ENCODE peak calls at places on chromosomes 5 and 9, in five cellular contexts. D is neuronal stem cell, N is tibial nerve, G is HCT116, T is fibroblast of lung. H is an unnamed sample. For H3K4me1, the result is how much of the 10 kb centered on the place peaks cover.

GRCh38 chr9:122190597-122191381 is 31.1 kb downstream of the MORN5 start:
- DNase-seq in G (no peak), T (no peak), N (no peak), D (no peak), H (no peak)

GRCh38 chr9:13125261-13125660 is 154.2 kb downstream of the MPDZ start:
- DNase-seq in T (peak), D (no peak), N (no peak), G (no peak), H (no peak)

GRCh38 chr5:8756498-8757084 is 789.3 kb downstream of the SEMA5A start:
- DNase-seq in N (no peak), D (peak), T (peak), G (no peak), H (no peak)

GRCh38 chr5:3121813-3122212 is 370.3 kb upstream of the IRX2 start:
- DNase-seq in N (no peak), G (no peak), D (no peak), T (no peak), H (no peak)

GRCh38 chr9:6068983-6069382 is 53.6 kb upstream of the RANBP6 start:
- DNase-seq in D (no peak), G (no peak), T (no peak), N (no peak), H (no peak)

GRCh38 chr9:91181541-91181940 is 180.2 kb downstream of the AUH start:
- DNase-seq in N (no peak), T (no peak), D (no peak), G (no peak), H (no peak)

GRCh38 chr9:135227641-135228251 is 140.3 kb downstream of the OLFM1 start:
- DNase-seq in G (no peak), T (no peak), D (no peak), N (no peak), H (peak)

GRCh38 chr9:87612536-87612935 is 113.4 kb upstream of the CTSL start:
- DNase-seq in T (no peak), D (no peak), N (no peak), G (no peak), H (no peak)

GRCh38 chr5:152864447-152864846 is 459.4 kb upstream of the NMUR2 start:
- DNase-seq in D (no peak), N (no peak), T (no peak), G (no peak), H (no peak)

GRCh38 chr9:71816782-71817549 is 48.7 kb upstream of the CEMIP2 start:
- DNase-seq in D (no peak), G (no peak), T (no peak), N (no peak), H (no peak)

GRCh38 chr9:7169717-7170348 is 412.1 kb downstream of the KDM4C start:
- DNase-seq in T (peak), N (no peak), G (no peak), D (no peak), H (no peak)

GRCh38 chr9:23557691-23558090 is 268.3 kb downstream of the ELAVL2 start:
- DNase-seq in D (no peak), N (no peak), G (no peak), T (peak), H (no peak)

GRCh38 chr9:71681104-71681707 is 87.1 kb downstream of the CEMIP2 start:
- DNase-seq in T (peak), G (no peak), D (no peak), N (no peak), H (no peak)

GRCh38 chr5:118777468-118777746 is 210.9 kb downstream of the DTWD2 start:
- DNase-seq in G (no peak), D (no peak), N (no peak), T (no peak), H (no peak)

GRCh38 chr5:96743805-96744559 is 63.8 kb downstream of the ERAP1 start:
- DNase-seq in G (no peak), D (no peak), N (no peak), T (no peak), H (no peak)

GRCh38 chr9:101254733-101255473 is 129.9 kb downstream of the BAAT start:
- DNase-seq in T (no peak), D (no peak), G (no peak), N (no peak), H (no peak)

GRCh38 chr5:10600629-10601245 is 36.9 kb downstream of the ANKRD33B start:
- DNase-seq in N (no peak), G (no peak), D (no peak), T (peak), H (no peak)

GRCh38 chr5:72353046-72353445 is 32.9 kb downstream of the PTCD2 start:
- DNase-seq in D (no peak), G (no peak), N (no peak), T (peak), H (no peak)

GRCh38 chr9:103661663-103662062 is 432.4 kb upstream of the SMC2 start:
- DNase-seq in D (no peak), N (no peak), G (no peak), T (no peak), H (no peak)

GRCh38 chr5:154610321-154611154 is 132.5 kb upstream of the HAND1 start:
- DNase-seq in D (peak), G (peak), T (peak), N (peak), H (peak)

GRCh38 chr5:150489358-150490295 is 18.3 kb upstream of the NDST1 start:
- DNase-seq in N (no peak), D (no peak), G (no peak), T (peak), H (no peak)

DNA sequence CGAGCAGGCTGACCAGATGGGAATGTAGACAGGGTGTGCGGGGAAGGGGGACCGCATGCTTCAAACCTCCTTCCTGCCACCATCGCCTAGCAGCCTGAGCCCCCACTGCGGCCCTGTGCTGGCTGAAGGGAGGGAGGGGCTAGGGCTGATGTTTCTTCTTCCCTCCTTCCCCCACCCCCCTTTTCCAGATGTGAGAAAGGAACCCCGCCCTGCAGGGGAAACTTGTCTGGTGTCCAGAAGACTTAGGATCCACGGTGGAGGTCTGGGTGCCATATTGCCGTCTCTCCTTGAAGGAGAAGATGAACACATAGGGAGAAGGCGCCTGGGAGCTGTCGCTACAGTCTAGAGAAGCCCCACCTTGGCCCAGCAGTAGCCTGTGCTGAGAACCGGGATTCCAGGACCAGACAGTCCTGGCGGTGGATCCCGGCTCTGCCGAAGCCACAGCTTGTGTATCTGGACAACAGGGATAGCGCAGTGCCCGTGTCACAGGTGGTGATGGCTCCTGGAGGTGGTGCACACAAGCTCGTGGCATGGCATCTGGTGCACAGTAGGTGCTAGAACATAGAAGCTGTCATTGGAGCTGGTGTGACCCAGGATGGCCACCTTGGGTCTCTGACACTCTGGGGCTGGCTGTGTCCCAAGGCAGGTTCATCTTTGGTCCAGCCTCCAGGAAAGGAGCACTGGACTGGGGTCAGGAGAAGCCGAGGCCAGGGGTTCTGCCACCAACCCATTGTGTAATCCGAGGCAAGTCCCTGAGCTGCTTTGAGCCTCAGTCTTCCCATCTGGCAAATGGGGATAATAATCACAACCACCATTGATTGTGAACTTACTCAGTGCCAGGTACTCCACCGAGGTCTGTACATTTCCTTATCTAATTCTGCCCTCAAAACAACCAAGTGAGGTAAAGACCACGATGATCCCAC is 205.6 kb downstream of the C9orf50 start:
- DNase-seq in T (no peak), N (no peak), G (no peak), D (no peak), H (no peak)
- H3K4me3 ChIP-seq in T (no peak), N (no peak), G (no peak), D (no peak), H (no peak)

GRCh38 chr9:137431416-137431931 is 8.3 kb downstream of the NOXA1 start:
- DNase-seq in T (no peak), N (no peak), D (no peak), G (no peak), H (peak)
- H3K4me1 ChIP-seq in T (under half), N (under half), D (under half), G (under half), H (under half)

GRCh38 chr5:68141494-68141893 is 74.1 kb upstream of the PIK3R1 start:
- DNase-seq in T (peak), D (no peak), N (no peak), G (no peak), H (no peak)
- H3K27ac ChIP-seq in T (no peak), D (no peak), N (no peak), G (no peak), H (no peak)

GRCh38 chr5:100270323-100270771 is 264.8 kb upstream of the FAM174A start:
- DNase-seq in N (no peak), T (peak), D (no peak), G (no peak), H (no peak)
- H3K4me3 ChIP-seq in N (no peak), T (no peak), D (no peak), G (no peak), H (no peak)

H was measured in aorta.